ENCODE peak calls at places on chromosomes 2 and 18, in ten cellular contexts. One of them, this sample, is unnamed.
A peak's percentile ranks its signal among the peaks of the same experiment; 100 is the strongest.

GRCh38 chr2:204108301-204108700 is 171.7 kb downstream of the ICOS start:
- DNase-seq in A549: peak; percentile 16
- DNase-seq in GM23338: peak; percentile 69
- DNase-seq in left ventricle myocardium inferior: no peak
- DNase-seq in CD8-positive, alpha-beta T cell: peak; percentile 45
- DNase-seq in lower lobe of right lung: no peak
- DNase-seq in adrenal gland: peak; percentile 16
- DNase-seq in NT2/D1: peak; percentile 13
- DNase-seq in HepG2: peak; percentile 11
- DNase-seq in GM12878: no peak
- DNase-seq in this sample: no peak

GRCh38 chr2:159030674-159031380 is 62.4 kb downstream of the TANC1 start:
- DNase-seq in A549: peak; percentile 21
- DNase-seq in GM23338: peak; percentile 56
- DNase-seq in left ventricle myocardium inferior: peak; percentile 58
- DNase-seq in CD8-positive, alpha-beta T cell: no peak
- DNase-seq in lower lobe of right lung: no peak
- DNase-seq in adrenal gland: peak; percentile 69
- DNase-seq in NT2/D1: peak; percentile 59
- DNase-seq in HepG2: peak; percentile 10
- DNase-seq in GM12878: no peak
- DNase-seq in this sample: no peak

GRCh38 chr2:203685081-203685621 is 21.3 kb upstream of the CD28 start:
- DNase-seq in A549: no peak
- DNase-seq in GM23338: no peak
- DNase-seq in left ventricle myocardium inferior: no peak
- DNase-seq in CD8-positive, alpha-beta T cell: no peak
- DNase-seq in lower lobe of right lung: no peak
- DNase-seq in adrenal gland: no peak
- DNase-seq in NT2/D1: no peak
- DNase-seq in HepG2: no peak
- DNase-seq in GM12878: no peak
- DNase-seq in this sample: peak; percentile 89

GRCh38 chr18:49491534-49491856 is 4.5 kb upstream of the C18orf32 start:
- DNase-seq in A549: no peak
- DNase-seq in GM23338: no peak
- DNase-seq in left ventricle myocardium inferior: no peak
- DNase-seq in CD8-positive, alpha-beta T cell: no peak
- DNase-seq in lower lobe of right lung: no peak
- DNase-seq in adrenal gland: no peak
- DNase-seq in NT2/D1: no peak
- DNase-seq in HepG2: no peak
- DNase-seq in GM12878: no peak
- DNase-seq in this sample: no peak

GRCh38 chr18:38237796-38238195 is 672.2 kb upstream of the CELF4 start:
- DNase-seq in A549: no peak
- DNase-seq in GM23338: no peak
- DNase-seq in left ventricle myocardium inferior: no peak
- DNase-seq in CD8-positive, alpha-beta T cell: no peak
- DNase-seq in lower lobe of right lung: no peak
- DNase-seq in adrenal gland: no peak
- DNase-seq in NT2/D1: no peak
- DNase-seq in HepG2: no peak
- DNase-seq in GM12878: no peak
- DNase-seq in this sample: no peak

GRCh38 chr2:25308599-25308998 is 33.1 kb downstream of the DNMT3A start:
- DNase-seq in A549: no peak
- DNase-seq in GM23338: no peak
- DNase-seq in left ventricle myocardium inferior: no peak
- DNase-seq in CD8-positive, alpha-beta T cell: no peak
- DNase-seq in lower lobe of right lung: no peak
- DNase-seq in adrenal gland: no peak
- DNase-seq in NT2/D1: no peak
- DNase-seq in HepG2: no peak
- DNase-seq in GM12878: no peak
- DNase-seq in this sample: no peak

GRCh38 chr18:39862341-39862740 is 2092.7 kb upstream of the PIK3C3 start:
- DNase-seq in A549: no peak
- DNase-seq in GM23338: no peak
- DNase-seq in left ventricle myocardium inferior: no peak
- DNase-seq in CD8-positive, alpha-beta T cell: no peak
- DNase-seq in lower lobe of right lung: no peak
- DNase-seq in adrenal gland: no peak
- DNase-seq in NT2/D1: no peak
- DNase-seq in HepG2: no peak
- DNase-seq in GM12878: no peak
- DNase-seq in this sample: peak; percentile 23

GRCh38 chr2:95760839-95761525 is 169.2 kb downstream of the TRIM43 start:
- DNase-seq in A549: peak; percentile 1
- DNase-seq in GM23338: no peak
- DNase-seq in left ventricle myocardium inferior: no peak
- DNase-seq in CD8-positive, alpha-beta T cell: no peak
- DNase-seq in lower lobe of right lung: no peak
- DNase-seq in adrenal gland: peak; percentile 56
- DNase-seq in NT2/D1: no peak
- DNase-seq in HepG2: no peak
- DNase-seq in GM12878: no peak
- DNase-seq in this sample: peak; percentile 71

GRCh38 chr2:46857871-46858696 is 57.5 kb downstream of the MCFD2 start:
- DNase-seq in A549: no peak
- DNase-seq in GM23338: no peak
- DNase-seq in left ventricle myocardium inferior: no peak
- DNase-seq in CD8-positive, alpha-beta T cell: no peak
- DNase-seq in lower lobe of right lung: no peak
- DNase-seq in adrenal gland: no peak
- DNase-seq in NT2/D1: no peak
- DNase-seq in HepG2: no peak
- DNase-seq in GM12878: no peak
- DNase-seq in this sample: peak; percentile 45

GRCh38 chr2:234770081-234770506 is 181.7 kb upstream of the SH3BP4 start:
- DNase-seq in A549: no peak
- DNase-seq in GM23338: no peak
- DNase-seq in left ventricle myocardium inferior: peak; percentile 33
- DNase-seq in CD8-positive, alpha-beta T cell: no peak
- DNase-seq in lower lobe of right lung: no peak
- DNase-seq in adrenal gland: no peak
- DNase-seq in NT2/D1: no peak
- DNase-seq in HepG2: no peak
- DNase-seq in GM12878: no peak
- DNase-seq in this sample: no peak

GRCh38 chr2:28445448-28446258 is 50.2 kb upstream of the PLB1 start:
- DNase-seq in A549: peak; percentile 86
- DNase-seq in GM23338: no peak
- DNase-seq in left ventricle myocardium inferior: no peak
- DNase-seq in CD8-positive, alpha-beta T cell: no peak
- DNase-seq in lower lobe of right lung: no peak
- DNase-seq in adrenal gland: peak; percentile 84
- DNase-seq in NT2/D1: no peak
- DNase-seq in HepG2: no peak
- DNase-seq in GM12878: no peak
- DNase-seq in this sample: peak; percentile 98

GRCh38 chr2:12701786-12702660 is 14.7 kb upstream of the TRIB2 start:
- DNase-seq in A549: no peak
- DNase-seq in GM23338: no peak
- DNase-seq in left ventricle myocardium inferior: no peak
- DNase-seq in CD8-positive, alpha-beta T cell: no peak
- DNase-seq in lower lobe of right lung: no peak
- DNase-seq in adrenal gland: no peak
- DNase-seq in NT2/D1: no peak
- DNase-seq in HepG2: no peak
- DNase-seq in GM12878: no peak
- DNase-seq in this sample: peak; percentile 88

GRCh38 chr2:137173514-137173913 is 408.2 kb downstream of the THSD7B start:
- DNase-seq in A549: no peak
- DNase-seq in GM23338: peak; percentile 60
- DNase-seq in left ventricle myocardium inferior: no peak
- DNase-seq in CD8-positive, alpha-beta T cell: no peak
- DNase-seq in lower lobe of right lung: no peak
- DNase-seq in adrenal gland: no peak
- DNase-seq in NT2/D1: no peak
- DNase-seq in HepG2: peak; percentile 14
- DNase-seq in GM12878: peak; percentile 58
- DNase-seq in this sample: peak; percentile 81

GRCh38 chr18:72799106-72799505 is 68.7 kb downstream of the NETO1 start:
- DNase-seq in A549: no peak
- DNase-seq in GM23338: no peak
- DNase-seq in left ventricle myocardium inferior: no peak
- DNase-seq in CD8-positive, alpha-beta T cell: no peak
- DNase-seq in lower lobe of right lung: no peak
- DNase-seq in adrenal gland: no peak
- DNase-seq in NT2/D1: no peak
- DNase-seq in HepG2: no peak
- DNase-seq in GM12878: no peak
- DNase-seq in this sample: peak; percentile 64

GRCh38 chr2:156456616-156457015 is 20.4 kb downstream of the GPD2 start:
- DNase-seq in A549: no peak
- DNase-seq in GM23338: no peak
- DNase-seq in left ventricle myocardium inferior: no peak
- DNase-seq in CD8-positive, alpha-beta T cell: no peak
- DNase-seq in lower lobe of right lung: no peak
- DNase-seq in adrenal gland: no peak
- DNase-seq in NT2/D1: no peak
- DNase-seq in HepG2: no peak
- DNase-seq in GM12878: peak; percentile 78
- DNase-seq in this sample: no peak

GRCh38 chr2:70247364-70248144 is 874 bp downstream of the TIA1 start:
- DNase-seq in A549: no peak
- DNase-seq in GM23338: no peak
- DNase-seq in left ventricle myocardium inferior: no peak
- DNase-seq in CD8-positive, alpha-beta T cell: no peak
- DNase-seq in lower lobe of right lung: no peak
- DNase-seq in adrenal gland: no peak
- DNase-seq in NT2/D1: no peak
- DNase-seq in HepG2: no peak
- DNase-seq in GM12878: no peak
- DNase-seq in this sample: peak; percentile 11

GRCh38 chr2:218927411-218927810 is 32.1 kb upstream of the CDK5R2 start:
- DNase-seq in A549: no peak
- DNase-seq in GM23338: no peak
- DNase-seq in left ventricle myocardium inferior: no peak
- DNase-seq in CD8-positive, alpha-beta T cell: no peak
- DNase-seq in lower lobe of right lung: no peak
- DNase-seq in adrenal gland: no peak
- DNase-seq in NT2/D1: no peak
- DNase-seq in HepG2: no peak
- DNase-seq in GM12878: no peak
- DNase-seq in this sample: no peak
- H3K4me1 ChIP-seq in A549: no peaks in the 10 kb centered on the region
- H3K4me1 ChIP-seq in GM23338: no peaks in the 10 kb centered on the region
- H3K4me1 ChIP-seq in left ventricle myocardium inferior: no peaks in the 10 kb centered on the region
- H3K4me1 ChIP-seq in CD8-positive, alpha-beta T cell: no peaks in the 10 kb centered on the region
- H3K4me1 ChIP-seq in lower lobe of right lung: no peaks in the 10 kb centered on the region
- H3K4me1 ChIP-seq in adrenal gland: no peaks in the 10 kb centered on the region
- H3K4me1 ChIP-seq in NT2/D1: no peaks in the 10 kb centered on the region
- H3K4me1 ChIP-seq in HepG2: peaks cover 6% of the 10 kb centered on the region
- H3K4me1 ChIP-seq in GM12878: no peaks in the 10 kb centered on the region
- H3K4me1 ChIP-seq in this sample: no peaks in the 10 kb centered on the region

GRCh38 chr18:9613550-9614400 is 584 bp downstream of the PPP4R1 start:
- DNase-seq in A549: no peak
- DNase-seq in GM23338: peak; percentile 68
- DNase-seq in left ventricle myocardium inferior: peak; percentile 69
- DNase-seq in CD8-positive, alpha-beta T cell: peak; percentile 27
- DNase-seq in lower lobe of right lung: peak; percentile 82
- DNase-seq in adrenal gland: peak; percentile 64
- DNase-seq in NT2/D1: no peak
- DNase-seq in HepG2: peak; percentile 39
- DNase-seq in GM12878: no peak
- DNase-seq in this sample: peak; percentile 65
- H3K4me1 ChIP-seq in A549: peaks cover 47% of the 10 kb centered on the region
- H3K4me1 ChIP-seq in GM23338: peaks cover 27% of the 10 kb centered on the region
- H3K4me1 ChIP-seq in left ventricle myocardium inferior: peaks cover 63% of the 10 kb centered on the region
- H3K4me1 ChIP-seq in CD8-positive, alpha-beta T cell: peaks cover 20% of the 10 kb centered on the region
- H3K4me1 ChIP-seq in lower lobe of right lung: peaks cover 50% of the 10 kb centered on the region
- H3K4me1 ChIP-seq in adrenal gland: peaks cover 11% of the 10 kb centered on the region
- H3K4me1 ChIP-seq in NT2/D1: no peaks in the 10 kb centered on the region
- H3K4me1 ChIP-seq in HepG2: peaks cover 68% of the 10 kb centered on the region
- H3K4me1 ChIP-seq in GM12878: peaks cover 13% of the 10 kb centered on the region
- H3K4me1 ChIP-seq in this sample: peaks cover 49% of the 10 kb centered on the region

DNA sequence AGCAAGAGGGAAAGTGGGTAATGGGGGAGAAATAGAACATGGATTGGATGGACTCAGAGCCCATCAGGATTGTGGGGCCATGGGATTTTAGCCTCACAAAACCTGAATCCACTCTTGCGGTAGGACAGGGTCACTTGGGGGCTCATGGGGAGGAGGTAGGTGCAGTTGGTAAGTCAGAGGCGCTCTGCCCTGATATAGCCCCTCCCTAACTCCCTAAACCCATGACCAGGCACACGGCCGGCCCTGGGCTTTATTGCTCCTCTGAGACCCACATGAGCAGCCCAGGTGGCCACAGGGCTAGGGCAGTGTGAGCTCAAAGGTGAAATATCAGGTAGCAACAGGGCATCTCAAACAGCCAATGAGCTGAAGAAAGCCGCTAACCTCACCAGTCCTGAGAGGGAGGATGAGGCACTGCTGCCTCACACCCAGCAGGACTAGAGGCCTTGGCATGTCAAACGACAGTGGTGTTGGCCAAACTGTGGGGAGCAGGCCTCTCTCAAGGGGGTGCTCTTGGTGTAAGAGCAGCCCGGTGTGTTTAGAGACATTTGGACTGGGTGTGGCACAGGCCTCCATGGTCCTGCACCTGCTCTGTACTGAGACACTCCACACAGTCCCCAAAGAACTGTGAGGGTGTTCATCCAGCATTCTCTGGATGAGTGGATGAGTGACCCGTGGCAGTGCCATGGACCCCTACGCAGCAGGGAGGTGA is 90.8 kb upstream of the HS6ST1 start:
- DNase-seq in A549: no peak
- DNase-seq in GM23338: no peak
- DNase-seq in left ventricle myocardium inferior: no peak
- DNase-seq in CD8-positive, alpha-beta T cell: no peak
- DNase-seq in lower lobe of right lung: no peak
- DNase-seq in adrenal gland: no peak
- DNase-seq in NT2/D1: no peak
- DNase-seq in HepG2: no peak
- DNase-seq in GM12878: no peak
- DNase-seq in this sample: no peak
- H3K4me1 ChIP-seq in A549: no peaks in the 10 kb centered on the region
- H3K4me1 ChIP-seq in GM23338: peaks cover 19% of the 10 kb centered on the region
- H3K4me1 ChIP-seq in left ventricle myocardium inferior: no peaks in the 10 kb centered on the region
- H3K4me1 ChIP-seq in CD8-positive, alpha-beta T cell: no peaks in the 10 kb centered on the region
- H3K4me1 ChIP-seq in lower lobe of right lung: no peaks in the 10 kb centered on the region
- H3K4me1 ChIP-seq in adrenal gland: no peaks in the 10 kb centered on the region
- H3K4me1 ChIP-seq in NT2/D1: peaks cover 22% of the 10 kb centered on the region
- H3K4me1 ChIP-seq in HepG2: peaks cover 12% of the 10 kb centered on the region
- H3K4me1 ChIP-seq in GM12878: no peaks in the 10 kb centered on the region
- H3K4me1 ChIP-seq in this sample: peaks cover 29% of the 10 kb centered on the region

DNA sequence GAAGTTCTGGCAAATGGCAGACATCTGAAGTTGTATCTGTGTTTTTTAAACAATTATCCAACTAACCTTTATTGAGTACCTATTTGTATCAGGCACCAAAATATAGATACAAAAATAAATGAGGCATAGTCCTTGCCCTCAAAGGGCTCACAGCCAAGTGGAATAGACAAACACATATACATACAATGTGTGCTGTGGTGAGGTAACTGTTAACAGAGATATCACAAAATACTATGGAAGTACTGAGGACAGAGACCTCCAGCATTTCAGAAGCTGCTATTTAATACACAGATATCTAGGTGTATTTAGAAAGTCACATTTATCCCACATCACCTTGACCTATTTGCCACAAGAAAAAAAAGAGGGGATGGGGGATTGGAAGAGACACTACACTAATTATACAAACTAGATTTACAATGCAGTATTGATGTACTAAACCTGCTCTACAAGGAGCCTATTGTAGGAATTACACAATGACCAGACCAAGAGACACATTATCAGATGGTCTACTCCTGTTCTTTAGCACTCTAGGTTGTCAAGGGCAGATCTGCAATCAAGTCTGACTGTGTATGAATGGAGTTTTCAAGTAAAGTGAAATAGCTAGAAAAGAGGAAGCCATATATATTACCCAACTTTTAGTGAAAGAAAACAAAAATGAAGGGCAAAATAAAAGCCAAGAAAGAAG is 62.2 kb downstream of the SPIRE1 start:
- DNase-seq in A549: no peak
- DNase-seq in GM23338: no peak
- DNase-seq in left ventricle myocardium inferior: no peak
- DNase-seq in CD8-positive, alpha-beta T cell: no peak
- DNase-seq in lower lobe of right lung: no peak
- DNase-seq in adrenal gland: no peak
- DNase-seq in NT2/D1: no peak
- DNase-seq in HepG2: peak; percentile 97
- DNase-seq in GM12878: no peak
- DNase-seq in this sample: peak; percentile 25
- H3K4me1 ChIP-seq in A549: peaks cover 53% of the 10 kb centered on the region
- H3K4me1 ChIP-seq in GM23338: peaks cover 11% of the 10 kb centered on the region
- H3K4me1 ChIP-seq in left ventricle myocardium inferior: peaks cover 46% of the 10 kb centered on the region
- H3K4me1 ChIP-seq in CD8-positive, alpha-beta T cell: peaks cover 14% of the 10 kb centered on the region
- H3K4me1 ChIP-seq in lower lobe of right lung: peaks cover 30% of the 10 kb centered on the region
- H3K4me1 ChIP-seq in adrenal gland: peaks cover 11% of the 10 kb centered on the region
- H3K4me1 ChIP-seq in NT2/D1: no peaks in the 10 kb centered on the region
- H3K4me1 ChIP-seq in HepG2: peaks cover 74% of the 10 kb centered on the region
- H3K4me1 ChIP-seq in GM12878: no peaks in the 10 kb centered on the region
- H3K4me1 ChIP-seq in this sample: peaks cover 41% of the 10 kb centered on the region

This sample was measured in mammary epithelial cell.